ENCODE peak calls at places on chromosomes 11 and 22, in five cellular contexts. One of them, this sample, is unnamed.

GRCh38 chr11:80637011-80637410 is 1196.2 kb upstream of the TENM4 start:
- DNase-seq in GM10248: no peak
- DNase-seq in Jurkat, Clone E6-1: no peak
- DNase-seq in frontal cortex: no peak
- DNase-seq in stimulated activated CD4-positive, alpha-beta T cell treated with anti-CD3 and anti-CD28 coated beads, Interleukin-2, amount 100 ng/mL, for 48 hours: no peak
- DNase-seq in this sample: no peak

GRCh38 chr11:106459135-106459534 is 381.7 kb downstream of the AASDHPPT start:
- DNase-seq in GM10248: no peak
- DNase-seq in Jurkat, Clone E6-1: no peak
- DNase-seq in frontal cortex: no peak
- DNase-seq in stimulated activated CD4-positive, alpha-beta T cell treated with anti-CD3 and anti-CD28 coated beads, Interleukin-2, amount 100 ng/mL, for 48 hours: no peak
- DNase-seq in this sample: no peak

GRCh38 chr11:83836883-83837654 is 550.9 kb upstream of the CCDC90B start:
- DNase-seq in GM10248: peak
- DNase-seq in Jurkat, Clone E6-1: peak
- DNase-seq in frontal cortex: peak
- DNase-seq in stimulated activated CD4-positive, alpha-beta T cell treated with anti-CD3 and anti-CD28 coated beads, Interleukin-2, amount 100 ng/mL, for 48 hours: no peak
- DNase-seq in this sample: peak

GRCh38 chr11:74139151-74139918 is 31.5 kb downstream of the C2CD3 start:
- DNase-seq in GM10248: no peak
- DNase-seq in Jurkat, Clone E6-1: no peak
- DNase-seq in frontal cortex: no peak
- DNase-seq in stimulated activated CD4-positive, alpha-beta T cell treated with anti-CD3 and anti-CD28 coated beads, Interleukin-2, amount 100 ng/mL, for 48 hours: no peak
- DNase-seq in this sample: no peak

GRCh38 chr22:24341657-24342056 is 71.0 kb downstream of the SPECC1L start:
- DNase-seq in GM10248: no peak
- DNase-seq in Jurkat, Clone E6-1: no peak
- DNase-seq in frontal cortex: no peak
- DNase-seq in stimulated activated CD4-positive, alpha-beta T cell treated with anti-CD3 and anti-CD28 coated beads, Interleukin-2, amount 100 ng/mL, for 48 hours: no peak
- DNase-seq in this sample: no peak

GRCh38 chr11:8083871-8084281 is 2.9 kb downstream of the TUB start:
- DNase-seq in GM10248: no peak
- DNase-seq in Jurkat, Clone E6-1: no peak
- DNase-seq in frontal cortex: no peak
- DNase-seq in stimulated activated CD4-positive, alpha-beta T cell treated with anti-CD3 and anti-CD28 coated beads, Interleukin-2, amount 100 ng/mL, for 48 hours: no peak
- DNase-seq in this sample: no peak

GRCh38 chr11:70501026-70501901 is 102.9 kb downstream of the CTTN start:
- DNase-seq in GM10248: no peak
- DNase-seq in Jurkat, Clone E6-1: no peak
- DNase-seq in frontal cortex: no peak
- DNase-seq in stimulated activated CD4-positive, alpha-beta T cell treated with anti-CD3 and anti-CD28 coated beads, Interleukin-2, amount 100 ng/mL, for 48 hours: no peak
- DNase-seq in this sample: no peak

GRCh38 chr11:1498262-1498661 is 11.7 kb upstream of the MOB2 start:
- DNase-seq in GM10248: no peak
- DNase-seq in Jurkat, Clone E6-1: no peak
- DNase-seq in frontal cortex: no peak
- DNase-seq in stimulated activated CD4-positive, alpha-beta T cell treated with anti-CD3 and anti-CD28 coated beads, Interleukin-2, amount 100 ng/mL, for 48 hours: no peak
- DNase-seq in this sample: no peak

GRCh38 chr11:117073539-117073938 is 24.7 kb downstream of the SIK3 start:
- DNase-seq in GM10248: peak
- DNase-seq in Jurkat, Clone E6-1: no peak
- DNase-seq in frontal cortex: no peak
- DNase-seq in stimulated activated CD4-positive, alpha-beta T cell treated with anti-CD3 and anti-CD28 coated beads, Interleukin-2, amount 100 ng/mL, for 48 hours: no peak
- DNase-seq in this sample: no peak

GRCh38 chr22:40199852-40200251 is 22.1 kb downstream of the TNRC6B start:
- DNase-seq in GM10248: no peak
- DNase-seq in Jurkat, Clone E6-1: no peak
- DNase-seq in frontal cortex: no peak
- DNase-seq in stimulated activated CD4-positive, alpha-beta T cell treated with anti-CD3 and anti-CD28 coated beads, Interleukin-2, amount 100 ng/mL, for 48 hours: no peak
- DNase-seq in this sample: no peak

GRCh38 chr11:88414385-88414861 is 76.9 kb upstream of the CTSC start:
- DNase-seq in GM10248: no peak
- DNase-seq in Jurkat, Clone E6-1: peak
- DNase-seq in frontal cortex: no peak
- DNase-seq in stimulated activated CD4-positive, alpha-beta T cell treated with anti-CD3 and anti-CD28 coated beads, Interleukin-2, amount 100 ng/mL, for 48 hours: no peak
- DNase-seq in this sample: no peak

GRCh38 chr11:75812542-75813040 is 2.4 kb upstream of the UVRAG start:
- DNase-seq in GM10248: no peak
- DNase-seq in Jurkat, Clone E6-1: no peak
- DNase-seq in frontal cortex: no peak
- DNase-seq in stimulated activated CD4-positive, alpha-beta T cell treated with anti-CD3 and anti-CD28 coated beads, Interleukin-2, amount 100 ng/mL, for 48 hours: no peak
- DNase-seq in this sample: no peak

GRCh38 chr22:39454385-39454871 is 2.4 kb upstream of the MGAT3 start:
- DNase-seq in GM10248: no peak
- DNase-seq in Jurkat, Clone E6-1: no peak
- DNase-seq in frontal cortex: no peak
- DNase-seq in stimulated activated CD4-positive, alpha-beta T cell treated with anti-CD3 and anti-CD28 coated beads, Interleukin-2, amount 100 ng/mL, for 48 hours: no peak
- DNase-seq in this sample: no peak

GRCh38 chr11:36341915-36342314 is 45.8 kb downstream of the PRR5L start:
- DNase-seq in GM10248: no peak
- DNase-seq in Jurkat, Clone E6-1: no peak
- DNase-seq in frontal cortex: no peak
- DNase-seq in stimulated activated CD4-positive, alpha-beta T cell treated with anti-CD3 and anti-CD28 coated beads, Interleukin-2, amount 100 ng/mL, for 48 hours: no peak
- DNase-seq in this sample: no peak

GRCh38 chr11:23764285-23764684 is 732.6 kb upstream of the LUZP2 start:
- DNase-seq in GM10248: no peak
- DNase-seq in Jurkat, Clone E6-1: no peak
- DNase-seq in frontal cortex: no peak
- DNase-seq in stimulated activated CD4-positive, alpha-beta T cell treated with anti-CD3 and anti-CD28 coated beads, Interleukin-2, amount 100 ng/mL, for 48 hours: no peak
- DNase-seq in this sample: peak

GRCh38 chr11:706957-707816 is 1.2 kb downstream of the EPS8L2 start:
- DNase-seq in GM10248: peak
- DNase-seq in Jurkat, Clone E6-1: no peak
- DNase-seq in frontal cortex: no peak
- DNase-seq in stimulated activated CD4-positive, alpha-beta T cell treated with anti-CD3 and anti-CD28 coated beads, Interleukin-2, amount 100 ng/mL, for 48 hours: no peak
- DNase-seq in this sample: peak

GRCh38 chr11:94959179-94959578 is 14.2 kb downstream of the CWC15 start:
- DNase-seq in GM10248: no peak
- DNase-seq in Jurkat, Clone E6-1: no peak
- DNase-seq in frontal cortex: no peak
- DNase-seq in stimulated activated CD4-positive, alpha-beta T cell treated with anti-CD3 and anti-CD28 coated beads, Interleukin-2, amount 100 ng/mL, for 48 hours: no peak
- DNase-seq in this sample: no peak

GRCh38 chr22:50569041-50569459 is 6.3 kb upstream of the SYCE3 start:
- DNase-seq in GM10248: no peak
- DNase-seq in Jurkat, Clone E6-1: no peak
- DNase-seq in frontal cortex: no peak
- DNase-seq in stimulated activated CD4-positive, alpha-beta T cell treated with anti-CD3 and anti-CD28 coated beads, Interleukin-2, amount 100 ng/mL, for 48 hours: no peak
- DNase-seq in this sample: no peak

GRCh38 chr22:26313291-26313690 is 115.8 kb upstream of the ASPHD2 start:
- DNase-seq in GM10248: no peak
- DNase-seq in Jurkat, Clone E6-1: no peak
- DNase-seq in frontal cortex: no peak
- DNase-seq in stimulated activated CD4-positive, alpha-beta T cell treated with anti-CD3 and anti-CD28 coated beads, Interleukin-2, amount 100 ng/mL, for 48 hours: no peak
- DNase-seq in this sample: no peak

GRCh38 chr22:50191041-50191740 is 5.5 kb downstream of the TRABD start:
- DNase-seq in GM10248: peak
- DNase-seq in Jurkat, Clone E6-1: peak
- DNase-seq in frontal cortex: no peak
- DNase-seq in stimulated activated CD4-positive, alpha-beta T cell treated with anti-CD3 and anti-CD28 coated beads, Interleukin-2, amount 100 ng/mL, for 48 hours: peak
- DNase-seq in this sample: no peak

GRCh38 chr11:126890561-126890960 is 110.0 kb downstream of the KIRREL3 start:
- DNase-seq in GM10248: no peak
- DNase-seq in Jurkat, Clone E6-1: no peak
- DNase-seq in frontal cortex: no peak
- DNase-seq in stimulated activated CD4-positive, alpha-beta T cell treated with anti-CD3 and anti-CD28 coated beads, Interleukin-2, amount 100 ng/mL, for 48 hours: no peak
- DNase-seq in this sample: no peak

GRCh38 chr11:396511-396947 is 2.5 kb downstream of the PKP3 start:
- DNase-seq in GM10248: peak
- DNase-seq in Jurkat, Clone E6-1: no peak
- DNase-seq in frontal cortex: no peak
- DNase-seq in stimulated activated CD4-positive, alpha-beta T cell treated with anti-CD3 and anti-CD28 coated beads, Interleukin-2, amount 100 ng/mL, for 48 hours: no peak
- DNase-seq in this sample: no peak

GRCh38 chr22:30048711-30049110 is 31.6 kb upstream of the HORMAD2 start:
- DNase-seq in GM10248: no peak
- DNase-seq in Jurkat, Clone E6-1: no peak
- DNase-seq in frontal cortex: no peak
- DNase-seq in stimulated activated CD4-positive, alpha-beta T cell treated with anti-CD3 and anti-CD28 coated beads, Interleukin-2, amount 100 ng/mL, for 48 hours: no peak
- DNase-seq in this sample: no peak

GRCh38 chr22:47632646-47633045 is 870.2 kb downstream of the TBC1D22A start:
- DNase-seq in GM10248: no peak
- DNase-seq in Jurkat, Clone E6-1: no peak
- DNase-seq in frontal cortex: no peak
- DNase-seq in stimulated activated CD4-positive, alpha-beta T cell treated with anti-CD3 and anti-CD28 coated beads, Interleukin-2, amount 100 ng/mL, for 48 hours: no peak
- DNase-seq in this sample: no peak

GRCh38 chr11:100863080-100863581 is 176.0 kb downstream of the ARHGAP42 start:
- DNase-seq in GM10248: no peak
- DNase-seq in Jurkat, Clone E6-1: peak
- DNase-seq in frontal cortex: no peak
- DNase-seq in stimulated activated CD4-positive, alpha-beta T cell treated with anti-CD3 and anti-CD28 coated beads, Interleukin-2, amount 100 ng/mL, for 48 hours: no peak
- DNase-seq in this sample: peak

GRCh38 chr22:44045171-44045570 is 21.1 kb downstream of the PARVB start:
- DNase-seq in GM10248: no peak
- DNase-seq in Jurkat, Clone E6-1: no peak
- DNase-seq in frontal cortex: no peak
- DNase-seq in stimulated activated CD4-positive, alpha-beta T cell treated with anti-CD3 and anti-CD28 coated beads, Interleukin-2, amount 100 ng/mL, for 48 hours: no peak
- DNase-seq in this sample: no peak

GRCh38 chr11:67382481-67383136 is 9.2 kb upstream of the RAD9A start:
- DNase-seq in GM10248: peak
- DNase-seq in Jurkat, Clone E6-1: peak
- DNase-seq in frontal cortex: peak
- DNase-seq in stimulated activated CD4-positive, alpha-beta T cell treated with anti-CD3 and anti-CD28 coated beads, Interleukin-2, amount 100 ng/mL, for 48 hours: peak
- DNase-seq in this sample: peak

GRCh38 chr11:9001736-9002135 is 2.1 kb downstream of the NRIP3 start:
- DNase-seq in GM10248: no peak
- DNase-seq in Jurkat, Clone E6-1: no peak
- DNase-seq in frontal cortex: no peak
- DNase-seq in stimulated activated CD4-positive, alpha-beta T cell treated with anti-CD3 and anti-CD28 coated beads, Interleukin-2, amount 100 ng/mL, for 48 hours: peak
- DNase-seq in this sample: no peak

GRCh38 chr22:37145415-37146385 is 4.0 kb downstream of the IL2RB start:
- DNase-seq in GM10248: no peak
- DNase-seq in Jurkat, Clone E6-1: no peak
- DNase-seq in frontal cortex: no peak
- DNase-seq in stimulated activated CD4-positive, alpha-beta T cell treated with anti-CD3 and anti-CD28 coated beads, Interleukin-2, amount 100 ng/mL, for 48 hours: no peak
- DNase-seq in this sample: no peak

GRCh38 chr11:105315287-105315686 is 175.7 kb upstream of the CARD18 start:
- DNase-seq in GM10248: no peak
- DNase-seq in Jurkat, Clone E6-1: no peak
- DNase-seq in frontal cortex: no peak
- DNase-seq in stimulated activated CD4-positive, alpha-beta T cell treated with anti-CD3 and anti-CD28 coated beads, Interleukin-2, amount 100 ng/mL, for 48 hours: no peak
- DNase-seq in this sample: no peak

This sample was measured in HAP-1.